ENCODE peak calls at places on chromosomes 5 and 9, in ten cellular contexts. N is transverse colon, Q is HCT116, V is suprapubic skin, J is SK-N-SH, D is sigmoid colon, A is HepG2, O is Panc1, R is endothelial cell of umbilical vein, E is GM23338. W is an unnamed sample. For H3K4me1 and H3K36me3, the result is how much of the 10 kb centered on the place peaks cover.

GRCh38 chr9:119765632-119766031 is 396.4 kb upstream of the BRINP1 start:
- DNase-seq in N (no peak), Q (no peak), V (no peak), J (no peak), D (no peak), A (no peak), O (no peak), R (no peak), E (no peak), W (no peak)

GRCh38 chr5:17400724-17401508 is 97.1 kb upstream of the TAF11L2 start:
- DNase-seq in N (no peak), Q (no peak), V (no peak), J (no peak), D (no peak), A (no peak), O (no peak), R (no peak), E (peak), W (no peak)

GRCh38 chr9:34501889-34502425 is 20.8 kb downstream of the ENHO start:
- DNase-seq in N (peak), Q (no peak), V (no peak), J (no peak), D (peak), A (peak), O (no peak), R (peak), E (peak), W (peak)

GRCh38 chr9:4548796-4549725 is 58.8 kb downstream of the SLC1A1 start:
- DNase-seq in N (peak), Q (no peak), V (no peak), J (peak), D (no peak), A (peak), O (no peak), R (peak), E (peak), W (no peak)

GRCh38 chr5:139075066-139076050 is 122.8 kb downstream of the SIL1 start:
- DNase-seq in N (no peak), Q (no peak), V (no peak), J (no peak), D (no peak), A (no peak), O (no peak), R (no peak), E (no peak), W (no peak)

GRCh38 chr9:4680750-4681149 is 1.4 kb downstream of the CDC37L1 start:
- DNase-seq in N (no peak), Q (no peak), V (no peak), J (no peak), D (no peak), A (peak), O (no peak), R (no peak), E (no peak), W (no peak)

GRCh38 chr5:76269259-76269958 is 133.7 kb upstream of the IQGAP2 start:
- DNase-seq in N (no peak), Q (no peak), V (no peak), J (no peak), D (no peak), A (no peak), O (no peak), R (no peak), E (no peak), W (no peak)

GRCh38 chr5:149733129-149733900 is 3.2 kb downstream of the PPARGC1B start:
- DNase-seq in N (no peak), Q (no peak), V (peak), J (no peak), D (no peak), A (no peak), O (no peak), R (no peak), E (no peak), W (no peak)

GRCh38 chr9:30935730-30936129 is 1448.7 kb upstream of the ACO1 start:
- DNase-seq in N (no peak), Q (no peak), V (no peak), J (no peak), D (no peak), A (no peak), O (no peak), R (no peak), E (no peak), W (no peak)

GRCh38 chr5:108415726-108416125 is 33.8 kb upstream of the FBXL17 start:
- DNase-seq in N (no peak), Q (no peak), V (no peak), J (no peak), D (no peak), A (no peak), O (no peak), R (no peak), E (no peak), W (no peak)

GRCh38 chr5:170195876-170196275 is 36.9 kb upstream of the C5orf58 start:
- DNase-seq in N (no peak), Q (no peak), V (no peak), J (no peak), D (no peak), A (no peak), O (no peak), R (no peak), E (no peak), W (no peak)

GRCh38 chr5:97425511-97425910 is 242.5 kb upstream of the RIOK2 start:
- DNase-seq in N (no peak), Q (no peak), V (no peak), J (no peak), D (no peak), A (no peak), O (no peak), R (peak), E (peak), W (no peak)

GRCh38 chr9:124282442-124283231 is 24.9 kb downstream of the NEK6 start:
- DNase-seq in N (peak), Q (no peak), V (no peak), J (no peak), D (peak), A (peak), O (no peak), R (no peak), E (no peak), W (peak)

GRCh38 chr9:127979333-127980055 is 1.3 kb downstream of the EEIG1 start:
- DNase-seq in N (peak), Q (no peak), V (no peak), J (peak), D (peak), A (peak), O (no peak), R (peak), E (peak), W (peak)

GRCh38 chr5:169072223-169072622 is 228.7 kb downstream of the SLIT3 start:
- DNase-seq in N (no peak), Q (no peak), V (no peak), J (no peak), D (no peak), A (no peak), O (no peak), R (no peak), E (no peak), W (no peak)

GRCh38 chr5:155023320-155023719 is 9.8 kb downstream of the KIF4B start:
- DNase-seq in N (no peak), Q (no peak), V (no peak), J (no peak), D (no peak), A (no peak), O (no peak), R (no peak), E (no peak), W (no peak)

GRCh38 chr9:3502560-3503398 is 23.0 kb downstream of the RFX3 start:
- DNase-seq in N (no peak), Q (no peak), V (no peak), J (no peak), D (no peak), A (no peak), O (no peak), R (no peak), E (no peak), W (no peak)

GRCh38 chr5:88833371-88834107 is 49.4 kb downstream of the MEF2C start:
- DNase-seq in N (peak), Q (no peak), V (no peak), J (no peak), D (peak), A (no peak), O (no peak), R (peak), E (peak), W (no peak)

GRCh38 chr5:90056911-90057705 is 352.4 kb downstream of the CETN3 start:
- DNase-seq in N (no peak), Q (no peak), V (no peak), J (no peak), D (no peak), A (no peak), O (no peak), R (no peak), E (peak), W (no peak)

GRCh38 chr5:170338933-170339779 is 41.6 kb upstream of the LCP2 start:
- DNase-seq in N (peak), Q (peak), V (no peak), J (no peak), D (peak), A (no peak), O (peak), R (no peak), E (peak), W (peak)

GRCh38 chr5:3709058-3709723 is 113.6 kb downstream of the IRX1 start:
- DNase-seq in N (no peak), Q (no peak), V (no peak), J (no peak), D (no peak), A (no peak), O (no peak), R (no peak), E (peak), W (no peak)

GRCh38 chr5:172837640-172838039 is 3.6 kb downstream of the ERGIC1 start:
- DNase-seq in N (peak), Q (no peak), V (no peak), J (no peak), D (peak), A (no peak), O (no peak), R (peak), E (no peak), W (peak)

GRCh38 chr9:128818099-128818838 is at the start of gene ENDOG:
- DNase-seq in N (peak), Q (peak), V (peak), J (peak), D (peak), A (peak), O (peak), R (peak), E (peak), W (peak)

GRCh38 chr5:95022967-95023695 is 261.8 kb downstream of the MCTP1 start:
- DNase-seq in N (no peak), Q (no peak), V (no peak), J (no peak), D (no peak), A (no peak), O (no peak), R (no peak), E (no peak), W (no peak)

GRCh38 chr5:135373747-135374515 is 25.1 kb downstream of the MACROH2A1 start:
- DNase-seq in N (no peak), Q (no peak), V (no peak), J (no peak), D (no peak), A (peak), O (no peak), R (no peak), E (no peak), W (no peak)

GRCh38 chr5:12675956-12676355 is 771.7 kb upstream of the CTNND2 start:
- DNase-seq in N (no peak), Q (no peak), V (no peak), J (no peak), D (no peak), A (no peak), O (no peak), R (no peak), E (no peak), W (no peak)

GRCh38 chr5:181131514-181131913 is 545 bp upstream of the OR2V1 start:
- DNase-seq in N (no peak), Q (no peak), V (peak), J (no peak), D (peak), A (no peak), O (no peak), R (no peak), E (no peak), W (no peak)

GRCh38 chr9:99253134-99253533 is 31.1 kb downstream of the SEC61B start:
- DNase-seq in N (no peak), Q (no peak), V (no peak), J (no peak), D (no peak), A (no peak), O (no peak), R (no peak), E (no peak), W (no peak)

GRCh38 chr5:146799235-146800015 is 79.1 kb downstream of the PPP2R2B start:
- DNase-seq in N (no peak), Q (no peak), V (no peak), J (no peak), D (no peak), A (no peak), O (no peak), R (no peak), E (no peak), W (no peak)
- H3K4me1 ChIP-seq in N (under half), Q (under half), V (under half), J (under half), D (under half), A (under half), O (under half), R (under half), E (half or more), W (under half)

GRCh38 chr9:78261403-78262001 is 25.6 kb downstream of the CEP78 start:
- DNase-seq in N (no peak), Q (peak), V (no peak), J (peak), D (no peak), A (peak), O (no peak), R (peak), E (peak), W (no peak)
- H3K36me3 ChIP-seq in N (under half), Q (under half), V (under half), J (under half), D (under half), A (under half), O (under half), R (under half), E (under half), W (under half)

DNA sequence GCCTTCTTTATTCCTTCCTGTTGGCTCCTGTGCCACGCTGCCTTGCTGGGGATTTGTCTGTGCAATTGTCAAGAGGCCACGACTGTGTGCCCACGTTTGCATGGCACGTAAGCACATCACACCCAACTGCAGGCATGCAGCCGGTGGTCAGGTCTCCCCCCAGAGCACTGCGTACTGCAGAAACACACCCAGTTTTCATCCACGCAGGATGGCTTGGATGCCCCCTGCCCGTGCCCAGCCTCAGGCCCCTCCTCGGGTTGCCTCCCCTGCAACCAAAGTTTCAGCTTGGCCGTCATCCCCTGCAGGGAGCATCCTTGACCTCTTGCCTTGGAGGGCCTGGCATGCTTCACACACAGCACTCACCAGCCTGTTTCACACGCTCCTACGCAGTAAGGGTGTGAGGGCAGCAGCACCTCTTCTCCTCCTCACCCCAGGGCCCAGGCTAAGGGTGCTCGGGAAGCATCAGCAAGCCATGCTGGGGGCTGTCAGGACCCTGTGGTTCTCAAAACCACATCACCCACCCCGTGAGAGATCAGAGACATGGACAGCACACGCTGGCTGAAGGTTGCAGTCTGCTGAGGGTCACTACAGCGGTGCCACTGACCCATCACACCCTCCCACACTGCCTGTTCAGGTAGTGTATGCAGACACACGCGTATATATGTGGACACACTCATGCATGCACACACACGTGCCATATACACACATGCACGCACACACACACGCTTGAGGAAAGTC is 3.1 kb downstream of the MRPL36 start:
- DNase-seq in N (no peak), Q (no peak), V (peak), J (no peak), D (peak), A (no peak), O (no peak), R (no peak), E (no peak), W (no peak)
- TF ChIP-seq POLR2AphosphoS5 in N (no peak), Q (no peak), V (no peak), J (no peak), D (no peak), A (no peak), O (no peak), R (no peak), E (no peak), W (no peak)

DNA sequence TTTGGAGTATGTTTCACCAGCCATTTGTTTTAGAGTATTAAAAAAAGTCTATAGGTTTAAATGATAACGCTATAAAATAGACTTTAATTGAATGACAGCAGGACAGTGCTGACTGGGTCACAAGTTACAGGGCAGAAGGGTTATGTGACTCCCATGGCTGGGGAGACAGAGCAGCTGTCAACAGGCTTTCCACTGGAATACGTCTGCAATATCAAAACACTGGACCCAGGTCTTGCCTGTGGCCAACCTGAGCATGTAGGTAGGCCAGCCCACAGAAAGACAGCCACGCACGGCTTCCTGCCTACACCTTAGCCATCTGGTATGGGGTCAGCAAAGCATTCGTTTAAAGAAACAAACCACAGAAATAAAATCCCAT is 80.7 kb downstream of the OTULIN start:
- DNase-seq in N (no peak), Q (no peak), V (no peak), J (no peak), D (no peak), A (no peak), O (no peak), R (no peak), E (no peak), W (no peak)
- H3K4me1 ChIP-seq in N (under half), Q (under half), V (under half), J (under half), D (under half), A (under half), O (under half), R (under half), E (under half), W (under half)

GRCh38 chr9:77457916-77458592 is 190.1 kb downstream of the GNA14 start:
- DNase-seq in N (peak), Q (peak), V (no peak), J (peak), D (peak), A (peak), O (no peak), R (peak), E (peak), W (peak)
- H3K36me3 ChIP-seq in N (under half), Q (under half), V (under half), J (under half), D (under half), A (under half), O (under half), R (under half), E (under half), W (under half)

GRCh38 chr9:32045513-32045912 is 338.9 kb upstream of the ACO1 start:
- DNase-seq in N (no peak), Q (no peak), V (no peak), J (no peak), D (no peak), A (no peak), O (no peak), R (no peak), E (no peak), W (no peak)
- TF ChIP-seq POLR2AphosphoS5 in N (no peak), Q (no peak), V (no peak), J (no peak), D (no peak), A (no peak), O (no peak), R (no peak), E (no peak), W (no peak)

DNA sequence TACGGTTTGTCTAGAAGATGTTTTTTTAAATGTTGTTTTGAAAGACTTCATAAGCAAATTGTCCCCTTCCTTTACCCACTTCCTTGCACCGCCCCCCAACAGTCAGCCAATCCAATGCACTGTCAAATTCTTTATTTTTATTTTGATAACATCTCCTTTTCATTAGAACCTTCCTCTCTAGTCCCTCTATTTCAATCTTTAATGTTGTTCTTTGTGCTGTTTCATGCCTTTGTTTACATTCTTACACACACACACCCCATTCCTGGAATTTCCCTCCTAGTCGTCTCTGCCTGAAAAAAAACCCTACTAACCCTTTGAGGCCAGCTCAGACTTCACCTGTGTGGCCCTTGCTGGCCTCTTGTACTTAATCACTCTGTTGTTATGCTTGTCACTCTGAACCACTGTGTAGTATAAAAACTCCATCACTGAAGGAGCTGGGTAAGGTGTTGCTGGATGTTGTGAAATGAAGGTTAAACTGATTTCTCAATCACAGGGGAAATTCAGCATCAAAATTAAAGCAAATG is 133.4 kb downstream of the UGCG start:
- DNase-seq in N (no peak), Q (no peak), V (no peak), J (no peak), D (no peak), A (peak), O (peak), R (peak), E (peak), W (peak)
- H3K4me1 ChIP-seq in N (under half), Q (under half), V (under half), J (under half), D (under half), A (under half), O (under half), R (under half), E (under half), W (under half)

W was measured in stomach.